ENCODE peak calls at places on chromosome 22, in six cellular contexts. G is NCI-H2081, A is tibial artery, D is frontal cortex, I is RWPE1, T is heart left ventricle. C is an unnamed sample.

GRCh38 chr22:47018010-47018910 is 255.8 kb downstream of the TBC1D22A start:
- DNase-seq in T (no peak), I (no peak), G (no peak), A (no peak), D (no peak), C (no peak)

GRCh38 chr22:37194750-37195149 is 6.7 kb upstream of the C1QTNF6 start:
- DNase-seq in D (no peak), T (no peak), A (no peak), I (no peak), G (no peak), C (no peak)

GRCh38 chr22:46251266-46251665 is 1.2 kb upstream of the CDPF1 start:
- DNase-seq in T (no peak), A (no peak), D (no peak), G (no peak), I (no peak), C (no peak)

GRCh38 chr22:38133331-38133730 is 22.8 kb upstream of the BAIAP2L2 start:
- DNase-seq in G (no peak), I (no peak), A (no peak), T (no peak), D (no peak), C (no peak)

GRCh38 chr22:24834845-24835570 is 29.0 kb downstream of the SGSM1 start:
- DNase-seq in T (no peak), A (no peak), D (no peak), I (no peak), G (peak; percentile 7), C (no peak)

GRCh38 chr22:35972559-35972958 is 56.1 kb downstream of the RBFOX2 start:
- DNase-seq in D (no peak), G (no peak), A (no peak), I (no peak), T (no peak), C (no peak)

GRCh38 chr22:49968313-49968830 is 7.8 kb downstream of the PIM3 start:
- DNase-seq in A (peak; percentile 18), I (no peak), D (no peak), T (peak; percentile 53), G (no peak), C (no peak)

GRCh38 chr22:26367402-26368245 is 61.4 kb upstream of the ASPHD2 start:
- DNase-seq in G (no peak), T (no peak), D (no peak), I (peak; percentile 45), A (no peak), C (peak; percentile 6)

GRCh38 chr22:47343611-47344010 is 581.2 kb downstream of the TBC1D22A start:
- DNase-seq in T (no peak), I (no peak), D (no peak), A (no peak), G (no peak), C (no peak)

GRCh38 chr22:30038219-30038618 is 42.0 kb upstream of the HORMAD2 start:
- DNase-seq in D (no peak), G (no peak), A (no peak), T (no peak), I (peak; percentile 34), C (no peak)

GRCh38 chr22:30830907-30831306 is 136.2 kb downstream of the OSBP2 start:
- DNase-seq in T (no peak), A (no peak), I (peak; percentile 85), G (no peak), D (no peak), C (no peak)

GRCh38 chr22:19719055-19719482 is 4.3 kb upstream of the GP1BB start:
- DNase-seq in G (no peak), D (no peak), I (no peak), T (peak; percentile 67), A (no peak), C (no peak)

GRCh38 chr22:21634844-21635243 is 2.3 kb downstream of the CCDC116 start:
- DNase-seq in D (no peak), T (peak; percentile 55), I (no peak), G (no peak), A (no peak), C (no peak)

GRCh38 chr22:29268511-29269229 is 602 bp downstream of the EWSR1 start:
- DNase-seq in A (peak; percentile 60), I (peak; percentile 32), D (peak; percentile 65), T (peak; percentile 85), G (no peak), C (peak; percentile 88)

GRCh38 chr22:38290347-38290746 is 17.5 kb upstream of the TMEM184B start:
- DNase-seq in T (no peak), I (no peak), D (no peak), A (no peak), G (no peak), C (no peak)